ENCODE peak calls at places on chromosomes 11 and 22, in four cellular contexts. One of them, this sample, is unnamed.

GRCh38 chr22:32233091-32233490 is 22.1 kb downstream of the SLC5A4 start:
- DNase-seq in pancreas: no peak
- DNase-seq in left ventricle myocardium inferior: no peak
- DNase-seq in body of pancreas: no peak
- DNase-seq in this sample: no peak

GRCh38 chr11:65916391-65916790 is 2.5 kb downstream of the C11orf68 start:
- DNase-seq in pancreas: no peak
- DNase-seq in left ventricle myocardium inferior: no peak
- DNase-seq in body of pancreas: no peak
- DNase-seq in this sample: no peak

GRCh38 chr11:13103962-13104554 is 94.9 kb downstream of the RASSF10 start:
- DNase-seq in pancreas: no peak
- DNase-seq in left ventricle myocardium inferior: no peak
- DNase-seq in body of pancreas: no peak
- DNase-seq in this sample: no peak

GRCh38 chr11:10601722-10602281 is 33.3 kb upstream of the LYVE1 start:
- DNase-seq in pancreas: no peak
- DNase-seq in left ventricle myocardium inferior: peak; percentile 47
- DNase-seq in body of pancreas: peak; percentile 41
- DNase-seq in this sample: no peak

GRCh38 chr11:133249530-133249929 is 282.8 kb downstream of the OPCML start:
- DNase-seq in pancreas: no peak
- DNase-seq in left ventricle myocardium inferior: no peak
- DNase-seq in body of pancreas: no peak
- DNase-seq in this sample: no peak

GRCh38 chr11:9315078-9315688 is 790 bp upstream of the TMEM41B start:
- DNase-seq in pancreas: no peak
- DNase-seq in left ventricle myocardium inferior: no peak
- DNase-seq in body of pancreas: peak; percentile 5
- DNase-seq in this sample: no peak

GRCh38 chr11:79160786-79161403 is 279.9 kb downstream of the TENM4 start:
- DNase-seq in pancreas: no peak
- DNase-seq in left ventricle myocardium inferior: no peak
- DNase-seq in body of pancreas: peak; percentile 9
- DNase-seq in this sample: no peak

GRCh38 chr11:26858098-26858497 is 135.8 kb upstream of the FIBIN start:
- DNase-seq in pancreas: no peak
- DNase-seq in left ventricle myocardium inferior: no peak
- DNase-seq in body of pancreas: no peak
- DNase-seq in this sample: no peak

GRCh38 chr22:46278656-46279645 is 11.1 kb downstream of the TTC38 start:
- DNase-seq in pancreas: peak; percentile 12
- DNase-seq in left ventricle myocardium inferior: no peak
- DNase-seq in body of pancreas: no peak
- DNase-seq in this sample: no peak

GRCh38 chr11:42631223-42631843 is 680.5 kb upstream of the API5 start:
- DNase-seq in pancreas: no peak
- DNase-seq in left ventricle myocardium inferior: no peak
- DNase-seq in body of pancreas: no peak
- DNase-seq in this sample: peak; percentile 34

GRCh38 chr11:73249858-73250773 is 22.0 kb upstream of the P2RY6 start:
- DNase-seq in pancreas: no peak
- DNase-seq in left ventricle myocardium inferior: no peak
- DNase-seq in body of pancreas: no peak
- DNase-seq in this sample: no peak

GRCh38 chr11:87128372-87128771 is 90.6 kb downstream of the TMEM135 start:
- DNase-seq in pancreas: no peak
- DNase-seq in left ventricle myocardium inferior: no peak
- DNase-seq in body of pancreas: no peak
- DNase-seq in this sample: no peak

GRCh38 chr11:64763804-64764611 is 4.2 kb upstream of the PYGM start:
- DNase-seq in pancreas: peak; percentile 18
- DNase-seq in left ventricle myocardium inferior: no peak
- DNase-seq in body of pancreas: no peak
- DNase-seq in this sample: no peak

GRCh38 chr11:69134957-69135356 is 20.8 kb upstream of the SMIM38 start:
- DNase-seq in pancreas: no peak
- DNase-seq in left ventricle myocardium inferior: no peak
- DNase-seq in body of pancreas: no peak
- DNase-seq in this sample: no peak

GRCh38 chr11:76795936-76796441 is 12.8 kb downstream of the TSKU start:
- DNase-seq in pancreas: no peak
- DNase-seq in left ventricle myocardium inferior: no peak
- DNase-seq in body of pancreas: no peak
- DNase-seq in this sample: no peak

GRCh38 chr22:24819941-24820461 is 14.0 kb downstream of the SGSM1 start:
- DNase-seq in pancreas: peak; percentile 72
- DNase-seq in left ventricle myocardium inferior: peak; percentile 74
- DNase-seq in body of pancreas: peak; percentile 80
- DNase-seq in this sample: peak; percentile 48

GRCh38 chr11:111344032-111344431 is 35.0 kb downstream of the POU2AF1 start:
- DNase-seq in pancreas: no peak
- DNase-seq in left ventricle myocardium inferior: peak; percentile 56
- DNase-seq in body of pancreas: peak; percentile 47
- DNase-seq in this sample: no peak

GRCh38 chr11:134049303-134049702 is 19.6 kb upstream of the JAM3 start:
- DNase-seq in pancreas: no peak
- DNase-seq in left ventricle myocardium inferior: no peak
- DNase-seq in body of pancreas: no peak
- DNase-seq in this sample: no peak

GRCh38 chr11:4493480-4493818 is 11.0 kb downstream of the OR52K1 start:
- DNase-seq in pancreas: no peak
- DNase-seq in left ventricle myocardium inferior: no peak
- DNase-seq in body of pancreas: no peak
- DNase-seq in this sample: no peak

GRCh38 chr22:42207918-42208317 is 62.5 kb downstream of the TCF20 start:
- DNase-seq in pancreas: no peak
- DNase-seq in left ventricle myocardium inferior: no peak
- DNase-seq in body of pancreas: no peak
- DNase-seq in this sample: no peak

GRCh38 chr11:69054397-69055211 is 5.9 kb downstream of the TPCN2 start:
- DNase-seq in pancreas: peak; percentile 16
- DNase-seq in left ventricle myocardium inferior: no peak
- DNase-seq in body of pancreas: no peak
- DNase-seq in this sample: no peak

GRCh38 chr11:123185326-123185725 is 9.7 kb downstream of the CLMP start:
- DNase-seq in pancreas: no peak
- DNase-seq in left ventricle myocardium inferior: no peak
- DNase-seq in body of pancreas: no peak
- DNase-seq in this sample: peak; percentile 24

GRCh38 chr11:11764428-11764803 is 77.4 kb upstream of the USP47 start:
- DNase-seq in pancreas: no peak
- DNase-seq in left ventricle myocardium inferior: no peak
- DNase-seq in body of pancreas: no peak
- DNase-seq in this sample: no peak
- H3K4me1 ChIP-seq in pancreas: no peaks in the 10 kb centered on the region
- H3K4me1 ChIP-seq in left ventricle myocardium inferior: no peaks in the 10 kb centered on the region
- H3K4me1 ChIP-seq in body of pancreas: no peaks in the 10 kb centered on the region
- H3K4me1 ChIP-seq in this sample: no peaks in the 10 kb centered on the region

GRCh38 chr11:60944504-60945294 is 7.3 kb downstream of the SLC15A3 start:
- DNase-seq in pancreas: no peak
- DNase-seq in left ventricle myocardium inferior: no peak
- DNase-seq in body of pancreas: no peak
- DNase-seq in this sample: no peak
- TF ChIP-seq CTCF in pancreas: no peak
- TF ChIP-seq CTCF in left ventricle myocardium inferior: peak; percentile 26
- TF ChIP-seq CTCF in body of pancreas: no peak
- TF ChIP-seq CTCF in this sample: peak; percentile 32

GRCh38 chr22:36253523-36254490 is 874 bp downstream of the APOL1 start:
- DNase-seq in pancreas: no peak
- DNase-seq in left ventricle myocardium inferior: no peak
- DNase-seq in body of pancreas: no peak
- DNase-seq in this sample: no peak
- H3K4me3 ChIP-seq in pancreas: peak overlapping the region; percentile 43
- H3K4me3 ChIP-seq in left ventricle myocardium inferior: peak overlapping the region; percentile 67
- H3K4me3 ChIP-seq in body of pancreas: no peak overlapping the region
- H3K4me3 ChIP-seq in this sample: no peak overlapping the region

GRCh38 chr22:23147632-23148387 is 2.5 kb downstream of the RAB36 start:
- DNase-seq in pancreas: no peak
- DNase-seq in left ventricle myocardium inferior: no peak
- DNase-seq in body of pancreas: peak; percentile 74
- DNase-seq in this sample: no peak
- H3K4me1 ChIP-seq in pancreas: peaks cover 12% of the 10 kb centered on the region
- H3K4me1 ChIP-seq in left ventricle myocardium inferior: peaks cover 28% of the 10 kb centered on the region
- H3K4me1 ChIP-seq in body of pancreas: peaks cover 25% of the 10 kb centered on the region
- H3K4me1 ChIP-seq in this sample: no peaks in the 10 kb centered on the region

DNA sequence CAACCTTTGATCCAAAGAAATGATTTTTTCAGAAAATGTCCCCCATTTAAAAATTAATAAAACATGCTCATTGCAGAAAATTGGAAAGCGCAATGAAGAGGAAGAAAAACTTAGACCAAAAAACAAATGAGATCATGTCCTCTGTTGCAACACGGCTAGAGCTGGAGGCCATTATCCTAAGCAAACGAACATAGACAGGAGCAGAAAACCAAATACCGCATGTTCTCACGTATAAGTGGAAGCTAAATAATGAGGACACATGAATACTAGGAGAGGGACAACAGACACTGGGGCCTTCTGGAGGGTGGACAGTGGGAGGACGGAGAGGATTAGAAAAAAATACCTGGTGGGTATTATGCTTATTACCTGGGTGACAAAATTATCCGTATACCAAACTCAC is 39.0 kb downstream of the CYTH4 start:
- DNase-seq in pancreas: no peak
- DNase-seq in left ventricle myocardium inferior: no peak
- DNase-seq in body of pancreas: no peak
- DNase-seq in this sample: no peak
- TF ChIP-seq CTCF in pancreas: no peak
- TF ChIP-seq CTCF in left ventricle myocardium inferior: no peak
- TF ChIP-seq CTCF in body of pancreas: no peak
- TF ChIP-seq CTCF in this sample: no peak

GRCh38 chr11:1484716-1485503 is 1.7 kb downstream of the MOB2 start:
- DNase-seq in pancreas: peak; percentile 30
- DNase-seq in left ventricle myocardium inferior: peak; percentile 33
- DNase-seq in body of pancreas: no peak
- DNase-seq in this sample: no peak

GRCh38 chr11:1486054-1486825 is at the start of gene MOB2:
- DNase-seq in pancreas: peak; percentile 61
- DNase-seq in left ventricle myocardium inferior: peak; percentile 32
- DNase-seq in body of pancreas: peak; percentile 66
- DNase-seq in this sample: no peak

GRCh38 chr11:1484061-1484671 is 2.4 kb downstream of the MOB2 start:
- DNase-seq in pancreas: peak; percentile 18
- DNase-seq in left ventricle myocardium inferior: peak; percentile 8
- DNase-seq in body of pancreas: no peak
- DNase-seq in this sample: peak; percentile 3

GRCh38 chr11:1487091-1487850 is 692 bp upstream of the MOB2 start:
- DNase-seq in pancreas: peak; percentile 17
- DNase-seq in left ventricle myocardium inferior: peak; percentile 11
- DNase-seq in body of pancreas: no peak
- DNase-seq in this sample: no peak

DNA sequence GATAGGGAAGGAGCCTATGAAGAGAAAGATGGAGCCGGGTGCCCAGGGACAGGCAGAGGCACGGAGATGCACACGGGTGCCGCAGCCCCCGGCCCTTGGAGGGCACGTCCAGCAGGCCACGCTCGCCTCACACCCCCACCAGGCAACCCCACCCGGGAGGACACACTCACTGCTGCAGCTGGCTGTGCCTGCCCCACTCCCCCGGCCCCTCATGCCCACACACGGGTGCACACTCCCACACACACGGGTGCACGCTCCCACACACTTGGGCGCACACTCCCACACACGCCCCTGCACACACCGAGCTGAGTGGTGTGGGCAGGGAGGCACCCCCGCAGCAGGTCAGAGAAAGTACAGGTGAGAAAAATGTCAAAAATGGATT is 1.1 kb downstream of the MOB2 start:
- DNase-seq in pancreas: peak; percentile 31
- DNase-seq in left ventricle myocardium inferior: peak; percentile 14
- DNase-seq in body of pancreas: no peak
- DNase-seq in this sample: no peak
- H3K4me3 ChIP-seq in pancreas: no peak overlapping the region
- H3K4me3 ChIP-seq in left ventricle myocardium inferior: peak overlapping the region; percentile 54
- H3K4me3 ChIP-seq in body of pancreas: no peak overlapping the region
- H3K4me3 ChIP-seq in this sample: no peak overlapping the region

DNA sequence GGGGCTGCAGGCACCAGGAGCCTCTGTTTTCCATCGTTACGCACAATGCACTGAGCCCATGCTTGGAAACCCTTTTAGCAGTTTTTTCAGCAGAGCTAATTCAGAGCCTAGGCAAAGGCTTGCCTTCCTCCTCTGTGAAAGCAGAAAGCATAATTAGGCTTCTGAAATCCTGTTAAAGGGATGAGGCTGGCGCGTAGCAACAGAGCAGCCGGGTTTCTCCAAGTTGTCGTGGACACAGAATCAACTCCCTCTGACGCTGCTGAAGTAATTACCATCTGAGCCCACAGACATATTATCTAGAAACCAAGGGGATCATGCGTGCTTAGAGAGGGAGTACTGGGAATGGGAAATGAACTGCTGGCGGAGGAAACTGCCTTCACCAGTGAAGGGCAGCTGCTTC is 85.4 kb downstream of the MYO18B start:
- DNase-seq in pancreas: no peak
- DNase-seq in left ventricle myocardium inferior: no peak
- DNase-seq in body of pancreas: peak; percentile 28
- DNase-seq in this sample: no peak
- H3K4me1 ChIP-seq in pancreas: no peaks in the 10 kb centered on the region
- H3K4me1 ChIP-seq in left ventricle myocardium inferior: peaks cover 29% of the 10 kb centered on the region
- H3K4me1 ChIP-seq in body of pancreas: no peaks in the 10 kb centered on the region
- H3K4me1 ChIP-seq in this sample: no peaks in the 10 kb centered on the region

DNA sequence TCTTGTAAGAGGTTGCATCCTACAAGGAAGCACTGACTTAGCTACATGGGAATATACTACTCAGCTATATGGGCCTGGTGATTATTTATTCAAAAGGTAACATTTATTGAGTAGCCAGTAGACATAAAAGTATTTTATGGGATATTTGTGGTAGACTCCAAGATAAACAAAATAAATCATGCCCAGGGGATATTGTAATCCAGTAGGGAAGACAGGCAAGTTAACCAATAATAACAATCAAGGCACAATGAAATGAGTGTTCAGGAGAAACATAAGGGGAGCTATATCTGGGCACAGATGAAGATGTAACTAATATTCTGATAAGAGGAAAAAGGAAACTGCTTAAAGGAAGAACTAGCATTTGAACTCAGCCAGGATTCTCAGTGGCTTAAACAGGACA is 161.4 kb upstream of the MTNR1B start:
- DNase-seq in pancreas: no peak
- DNase-seq in left ventricle myocardium inferior: no peak
- DNase-seq in body of pancreas: no peak
- DNase-seq in this sample: no peak
- TF ChIP-seq CTCF in pancreas: no peak
- TF ChIP-seq CTCF in left ventricle myocardium inferior: no peak
- TF ChIP-seq CTCF in body of pancreas: no peak
- TF ChIP-seq CTCF in this sample: no peak

GRCh38 chr11:114058026-114058706 is 1.3 kb upstream of the ZBTB16 start:
- DNase-seq in pancreas: peak; percentile 60
- DNase-seq in left ventricle myocardium inferior: peak; percentile 35
- DNase-seq in body of pancreas: peak; percentile 45
- DNase-seq in this sample: no peak
- H3K4me3 ChIP-seq in pancreas: no peak overlapping the region
- H3K4me3 ChIP-seq in left ventricle myocardium inferior: peak overlapping the region; percentile 100
- H3K4me3 ChIP-seq in body of pancreas: no peak overlapping the region
- H3K4me3 ChIP-seq in this sample: no peak overlapping the region

This sample was measured in BE2C.